ENCODE peak calls at places on chromosomes 7 and 10, in six cellular contexts. C is effector memory CD4-positive, alpha-beta T cell; Q is tibial nerve; L is heart left ventricle; M is cardiac muscle cell; V is psoas muscle. G is an unnamed sample.

GRCh38 chr10:30709700-30710358 is 80.3 kb upstream of the LYZL2 start:
- DNase-seq in C (no peak), Q (no peak), L (no peak), M (no peak), V (no peak), G (no peak)

GRCh38 chr7:148799893-148800545 is 84.1 kb downstream of the EZH2 start:
- DNase-seq in C (no peak), Q (no peak), L (no peak), M (no peak), V (no peak), G (no peak)

GRCh38 chr7:80699030-80699638 is 60.7 kb downstream of the CD36 start:
- DNase-seq in C (no peak), Q (no peak), L (no peak), M (peak), V (no peak), G (no peak)

GRCh38 chr7:156139112-156139511 is 326.8 kb upstream of the SHH start:
- DNase-seq in C (no peak), Q (no peak), L (no peak), M (no peak), V (no peak), G (no peak)

GRCh38 chr10:6498771-6499170 is 81.3 kb downstream of the PRKCQ start:
- DNase-seq in C (peak), Q (no peak), L (no peak), M (no peak), V (no peak), G (no peak)

GRCh38 chr10:42615419-42615818 is 23.0 kb downstream of the ZNF33B start:
- DNase-seq in C (no peak), Q (no peak), L (no peak), M (peak), V (no peak), G (no peak)

GRCh38 chr10:43931308-43931930 is 282.7 kb upstream of the ZNF32 start:
- DNase-seq in C (no peak), Q (no peak), L (no peak), M (peak), V (no peak), G (no peak)

GRCh38 chr10:121088524-121088923 is 237.4 kb downstream of the WDR11 start:
- DNase-seq in C (no peak), Q (no peak), L (no peak), M (peak), V (no peak), G (no peak)

GRCh38 chr7:100584677-100585510 is 1.0 kb downstream of the LRCH4 start:
- DNase-seq in C (no peak), Q (no peak), L (peak), M (peak), V (peak), G (no peak)

GRCh38 chr10:93991101-93991500 is 2.6 kb upstream of the PLCE1 start:
- DNase-seq in C (no peak), Q (no peak), L (no peak), M (peak), V (no peak), G (no peak)

GRCh38 chr7:32616625-32617024 is 121.3 kb downstream of the AVL9 start:
- DNase-seq in C (no peak), Q (peak), L (peak), M (peak), V (peak), G (peak)

GRCh38 chr10:113126506-113127192 is 176.6 kb downstream of the TCF7L2 start:
- DNase-seq in C (no peak), Q (peak), L (peak), M (peak), V (peak), G (peak)

GRCh38 chr7:91064938-91065337 is 199.3 kb upstream of the FZD1 start:
- DNase-seq in C (no peak), Q (no peak), L (no peak), M (no peak), V (no peak), G (no peak)

GRCh38 chr10:86446424-86446823 is 75.2 kb downstream of the WAPL start:
- DNase-seq in C (no peak), Q (no peak), L (no peak), M (peak), V (no peak), G (no peak)

GRCh38 chr7:149817836-149818535 is 20.2 kb upstream of the ZNF862 start:
- DNase-seq in C (no peak), Q (no peak), L (peak), M (no peak), V (peak), G (no peak)

GRCh38 chr10:62632071-62632809 is 172.3 kb upstream of the ADO start:
- DNase-seq in C (peak), Q (peak), L (peak), M (peak), V (no peak), G (peak)

GRCh38 chr10:100983868-100984669 is 3.2 kb downstream of the MRPL43 start:
- DNase-seq in C (no peak), Q (no peak), L (no peak), M (no peak), V (no peak), G (no peak)

GRCh38 chr7:129376076-129376777 is 58.0 kb upstream of the STRIP2 start:
- DNase-seq in C (no peak), Q (peak), L (no peak), M (peak), V (no peak), G (no peak)

GRCh38 chr7:40148671-40149070 is 13.9 kb downstream of the SUGCT start:
- DNase-seq in C (no peak), Q (no peak), L (no peak), M (no peak), V (no peak), G (no peak)

GRCh38 chr10:124727389-124727960 is 16.7 kb downstream of the FAM53B start:
- DNase-seq in C (no peak), Q (no peak), L (peak), M (no peak), V (no peak), G (no peak)

GRCh38 chr10:75638752-75639151 is 207.3 kb downstream of the LRMDA start:
- DNase-seq in C (no peak), Q (no peak), L (no peak), M (no peak), V (no peak), G (no peak)

GRCh38 chr7:150383710-150384397 is 4.7 kb downstream of the ZNF775 start:
- DNase-seq in C (no peak), Q (peak), L (no peak), M (no peak), V (no peak), G (no peak)

GRCh38 chr7:45665172-45665571 is 91.0 kb downstream of the ADCY1 start:
- DNase-seq in C (no peak), Q (no peak), L (no peak), M (no peak), V (no peak), G (no peak)

GRCh38 chr10:77970869-77971803 is 44.6 kb upstream of the DLG5 start:
- DNase-seq in C (no peak), Q (peak), L (peak), M (peak), V (peak), G (peak)

GRCh38 chr10:77969029-77969635 is 42.6 kb upstream of the DLG5 start:
- DNase-seq in C (no peak), Q (no peak), L (no peak), M (peak), V (no peak), G (no peak)

GRCh38 chr10:77972148-77972547 is 45.6 kb upstream of the DLG5 start:
- DNase-seq in C (no peak), Q (no peak), L (no peak), M (no peak), V (no peak), G (no peak)

GRCh38 chr10:77973276-77973675 is 46.7 kb upstream of the DLG5 start:
- DNase-seq in C (no peak), Q (no peak), L (no peak), M (no peak), V (no peak), G (no peak)

DNA sequence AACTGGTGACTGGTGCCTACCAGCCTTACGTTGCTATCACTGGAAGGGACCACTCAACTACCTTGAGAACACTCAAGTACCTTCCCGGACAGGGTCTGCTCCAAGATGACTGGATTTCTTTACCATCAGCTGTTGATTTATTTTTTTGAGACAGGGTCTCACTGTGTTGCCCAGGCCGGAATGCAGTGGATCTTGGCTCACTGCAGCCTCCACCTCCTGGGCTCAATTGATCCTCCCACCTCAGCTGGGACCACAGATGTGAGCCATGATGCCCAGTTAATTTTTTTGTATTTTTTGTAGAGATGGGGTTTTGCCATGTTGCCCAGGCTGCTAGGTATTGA is 45.2 kb upstream of the DLG5 start:
- DNase-seq in C (no peak), Q (no peak), L (no peak), M (no peak), V (no peak), G (no peak)
- H3K27ac ChIP-seq in C (no peak), Q (peak), L (peak), M (peak), V (peak), G (peak)

DNA sequence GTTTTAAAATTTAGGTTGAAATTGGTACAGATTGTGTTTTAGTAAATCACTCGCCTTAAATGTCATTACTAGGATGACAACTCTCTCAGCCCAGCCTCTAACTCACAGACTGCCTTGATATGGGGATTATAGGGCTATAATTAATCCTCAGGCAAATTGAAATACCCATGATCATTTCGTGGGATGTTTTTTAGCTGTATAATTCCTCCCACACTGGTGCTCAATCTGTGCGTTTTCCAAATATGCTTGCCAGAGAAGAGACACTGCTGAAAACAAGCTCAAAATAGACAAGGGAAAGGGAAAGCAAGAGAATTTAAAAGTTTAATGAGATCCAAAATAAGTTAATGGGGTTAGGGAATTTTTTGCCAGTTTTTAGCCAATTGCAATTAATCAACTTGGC is 299.6 kb upstream of the AKR1E2 start:
- DNase-seq in C (no peak), Q (no peak), L (no peak), M (no peak), V (no peak), G (no peak)
- H3K27ac ChIP-seq in C (no peak), Q (peak), L (peak), M (no peak), V (no peak), G (peak)

GRCh38 chr10:14526326-14526725 is 195.6 kb upstream of the FRMD4A start:
- DNase-seq in C (no peak), Q (no peak), L (no peak), M (no peak), V (no peak), G (no peak)

GRCh38 chr10:14527915-14528314 is 197.2 kb upstream of the FRMD4A start:
- DNase-seq in C (no peak), Q (no peak), L (no peak), M (no peak), V (no peak), G (no peak)

GRCh38 chr10:14524692-14525091 is 194.0 kb upstream of the FRMD4A start:
- DNase-seq in C (no peak), Q (no peak), L (no peak), M (peak), V (no peak), G (no peak)

GRCh38 chr10:14528450-14528849 is 197.7 kb upstream of the FRMD4A start:
- DNase-seq in C (no peak), Q (no peak), L (no peak), M (no peak), V (no peak), G (no peak)

DNA sequence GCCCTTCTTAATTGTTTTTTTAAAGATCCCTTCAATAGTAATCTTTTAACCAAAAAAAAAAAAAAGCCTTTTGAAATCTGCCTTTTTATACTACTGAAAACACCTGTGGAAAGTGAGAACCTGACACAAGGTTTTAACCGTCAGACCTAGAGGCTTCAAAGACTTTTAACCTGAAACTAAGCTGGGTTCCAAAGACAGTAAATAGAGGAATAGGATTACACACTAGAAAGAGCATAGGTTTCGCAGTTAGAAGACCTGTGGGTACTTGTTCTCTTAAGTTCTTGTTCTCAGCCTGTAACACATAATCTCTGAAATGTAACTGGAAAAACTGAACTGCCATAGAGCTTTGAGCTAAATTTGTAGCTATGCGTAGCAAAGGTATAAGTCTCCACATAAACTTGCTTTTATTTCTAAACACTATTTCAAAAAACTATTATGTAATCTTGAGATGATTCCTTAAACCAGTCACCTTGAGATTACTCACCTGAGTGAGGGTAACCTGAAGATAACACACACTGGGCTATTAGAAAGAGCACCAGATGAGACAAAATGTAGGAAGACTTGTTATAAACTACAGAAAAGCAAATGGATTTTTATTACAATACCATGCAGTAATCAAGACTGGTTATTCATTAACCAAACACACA is 196.5 kb upstream of the FRMD4A start:
- DNase-seq in C (no peak), Q (no peak), L (no peak), M (no peak), V (no peak), G (no peak)
- H3K27ac ChIP-seq in C (no peak), Q (no peak), L (no peak), M (no peak), V (no peak), G (no peak)

GRCh38 chr7:116307253-116307652 is 96.9 kb downstream of the TES start:
- DNase-seq in C (no peak), Q (no peak), L (no peak), M (no peak), V (no peak), G (no peak)

GRCh38 chr7:116305485-116306408 is 95.4 kb downstream of the TES start:
- DNase-seq in C (no peak), Q (peak), L (no peak), M (peak), V (no peak), G (no peak)

GRCh38 chr7:116310131-116310530 is 99.8 kb downstream of the TES start:
- DNase-seq in C (no peak), Q (no peak), L (no peak), M (no peak), V (no peak), G (no peak)

GRCh38 chr7:116311262-116311661 is 100.9 kb downstream of the TES start:
- DNase-seq in C (no peak), Q (no peak), L (no peak), M (no peak), V (no peak), G (no peak)

DNA sequence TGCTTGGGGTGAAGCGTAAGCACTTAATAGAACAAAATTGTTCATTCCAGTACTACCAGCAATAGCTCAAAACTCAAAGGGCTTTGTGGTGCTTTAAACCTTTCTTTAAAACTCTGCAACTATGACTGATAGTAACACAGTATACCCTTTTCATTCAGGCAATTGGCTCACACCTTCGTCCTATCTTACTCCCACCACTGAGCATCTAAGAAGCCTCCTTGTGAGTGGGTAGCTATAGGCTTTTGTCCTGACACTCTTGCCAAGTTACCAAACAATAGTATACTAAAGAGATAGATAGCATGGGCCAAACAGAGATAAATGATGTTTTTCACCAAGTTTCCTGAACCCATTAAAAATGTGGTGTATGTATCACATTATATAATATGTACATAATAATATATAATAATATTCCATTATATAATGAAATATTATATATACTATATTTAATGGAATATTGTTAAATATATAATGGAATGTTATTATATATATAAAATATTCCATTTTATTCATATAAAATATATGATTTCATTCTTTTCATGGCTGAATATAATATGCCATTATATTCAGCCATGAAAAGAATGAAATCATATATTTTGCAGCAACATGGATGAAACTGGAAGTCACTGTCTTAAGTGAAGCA is 96.2 kb downstream of the TES start:
- DNase-seq in C (no peak), Q (no peak), L (no peak), M (no peak), V (no peak), G (no peak)
- H3K27ac ChIP-seq in C (no peak), Q (peak), L (no peak), M (no peak), V (no peak), G (no peak)

GRCh38 chr7:127976056-127976455 is 55.2 kb downstream of the LRRC4 start:
- DNase-seq in C (no peak), Q (no peak), L (no peak), M (peak), V (no peak), G (no peak)

GRCh38 chr7:127978421-127978820 is 52.8 kb downstream of the LRRC4 start:
- DNase-seq in C (no peak), Q (no peak), L (no peak), M (no peak), V (no peak), G (no peak)

GRCh38 chr7:127974611-127975010 is 56.6 kb downstream of the LRRC4 start:
- DNase-seq in C (no peak), Q (no peak), L (no peak), M (no peak), V (no peak), G (no peak)

GRCh38 chr7:127979113-127979727 is 52.0 kb downstream of the LRRC4 start:
- DNase-seq in C (no peak), Q (no peak), L (no peak), M (no peak), V (no peak), G (no peak)

GRCh38 chr7:127976722-127977121 is 54.5 kb downstream of the LRRC4 start:
- DNase-seq in C (no peak), Q (no peak), L (no peak), M (no peak), V (no peak), G (no peak)
- H3K27ac ChIP-seq in C (no peak), Q (no peak), L (no peak), M (no peak), V (no peak), G (no peak)

DNA sequence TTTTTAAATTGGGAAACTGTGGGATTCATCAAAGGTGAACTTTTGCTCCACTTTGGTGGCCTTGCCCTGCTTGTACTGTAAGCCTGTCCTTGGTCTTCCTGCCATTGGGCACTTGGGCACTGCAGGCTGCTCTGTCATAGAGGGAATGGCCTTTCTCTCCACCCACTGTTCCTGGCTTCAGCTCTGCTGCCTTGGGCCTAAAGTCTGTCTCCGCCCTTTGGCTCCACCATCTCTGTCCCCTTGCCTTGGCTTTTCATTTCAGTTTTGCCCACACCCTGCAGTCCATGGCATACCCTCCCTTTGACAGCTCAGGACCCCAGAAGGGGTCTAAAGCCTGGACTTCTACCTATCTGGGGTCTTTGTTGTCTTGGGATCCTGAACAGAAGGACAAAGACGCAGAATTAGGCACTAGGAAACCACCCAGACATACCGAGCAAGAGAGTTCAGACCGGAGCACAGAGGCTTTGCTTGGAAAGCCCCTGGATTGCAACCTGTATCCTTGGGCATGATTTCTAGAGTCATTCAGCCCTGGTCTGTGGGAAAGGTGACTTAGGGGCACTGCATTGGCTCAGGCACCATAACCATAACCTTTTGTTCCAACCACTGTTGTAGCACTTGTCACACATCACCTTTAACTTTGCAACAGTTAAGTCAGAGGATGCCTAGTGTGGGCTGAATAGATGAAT is 5.2 kb upstream of the ARHGAP22 start:
- DNase-seq in C (no peak), Q (no peak), L (no peak), M (no peak), V (no peak), G (no peak)
- H3K27ac ChIP-seq in C (no peak), Q (no peak), L (no peak), M (no peak), V (no peak), G (peak)

DNA sequence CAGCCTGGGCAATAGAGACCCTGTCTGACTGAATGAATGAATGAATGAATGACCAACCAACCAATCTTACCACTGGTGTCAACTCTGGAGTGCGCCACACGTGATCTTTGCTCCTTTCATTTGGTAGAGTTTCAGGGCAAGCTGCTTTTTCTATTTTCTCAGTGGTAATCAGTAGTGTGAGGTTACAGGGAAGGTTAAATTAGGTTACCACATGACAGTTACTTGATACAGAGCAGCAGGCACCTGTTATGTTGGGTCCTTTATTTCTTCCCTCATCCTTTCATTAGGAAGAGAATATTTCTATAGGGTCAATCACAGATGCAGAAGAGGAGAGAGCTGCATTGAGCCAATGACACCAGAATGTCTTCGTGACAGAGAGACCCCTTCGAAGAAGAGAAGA is 167.8 kb downstream of the KIAA1217 start:
- DNase-seq in C (no peak), Q (no peak), L (no peak), M (no peak), V (no peak), G (no peak)
- H3K27ac ChIP-seq in C (no peak), Q (no peak), L (no peak), M (no peak), V (peak), G (no peak)